ENCODE peak calls at places on chromosomes 16 and 17, in six cellular contexts. Q, V, L, T, O and Y are unnamed samples. For H3K4me1, the result is how much of the 10 kb centered on the place peaks cover.

GRCh38 chr17:65104541-65104940 is 32.6 kb upstream of the RGS9 start:
- DNase-seq in T (no peak), O (no peak), L (no peak), Q (no peak), V (no peak), Y (no peak)

GRCh38 chr16:11094838-11095565 is 150.6 kb downstream of the CLEC16A start:
- DNase-seq in V (no peak), O (no peak), T (no peak), L (no peak), Q (no peak), Y (no peak)

GRCh38 chr17:13160281-13160680 is 142.5 kb upstream of the ELAC2 start:
- DNase-seq in O (no peak), T (no peak), L (no peak), V (no peak), Q (no peak), Y (no peak)

GRCh38 chr16:76235025-76235424 is 42.2 kb upstream of the CNTNAP4 start:
- DNase-seq in O (no peak), L (no peak), Q (no peak), V (no peak), T (no peak), Y (no peak)

GRCh38 chr17:237406-237955 is 56.0 kb upstream of the DOC2B start:
- DNase-seq in T (no peak), Q (no peak), O (no peak), V (no peak), L (peak), Y (no peak)

GRCh38 chr17:61907361-61907760 is 20.4 kb downstream of the INTS2 start:
- DNase-seq in Q (no peak), L (no peak), T (no peak), V (no peak), O (no peak), Y (no peak)

GRCh38 chr16:80670170-80670865 is 129.5 kb downstream of the DYNLRB2 start:
- DNase-seq in L (no peak), V (no peak), O (no peak), Q (no peak), T (no peak), Y (no peak)

GRCh38 chr17:40298726-40299125 is 10.3 kb upstream of the RARA start:
- DNase-seq in L (no peak), Q (no peak), T (no peak), O (no peak), V (no peak), Y (no peak)

GRCh38 chr17:79941088-79942010 is 94.3 kb downstream of the TBC1D16 start:
- DNase-seq in V (no peak), Q (peak), T (no peak), O (no peak), L (peak), Y (no peak)

GRCh38 chr16:68387301-68387700 is 61.0 kb downstream of the SMPD3 start:
- DNase-seq in Q (no peak), O (no peak), L (peak), V (no peak), T (no peak), Y (no peak)

GRCh38 chr17:1491406-1492248 is 859 bp downstream of the MYO1C start:
- DNase-seq in T (peak), L (peak), Q (peak), V (peak), O (peak), Y (no peak)

GRCh38 chr17:35116845-35117244 is 2.8 kb downstream of the RAD51D start:
- DNase-seq in L (no peak), Q (no peak), T (no peak), O (no peak), V (no peak), Y (no peak)

GRCh38 chr16:84031556-84031955 is 11.0 kb downstream of the SLC38A8 start:
- DNase-seq in V (no peak), Q (no peak), T (no peak), L (no peak), O (no peak), Y (no peak)

GRCh38 chr16:66660422-66661209 is 35.9 kb downstream of the CMTM4 start:
- DNase-seq in O (peak), L (peak), Q (peak), V (peak), T (peak), Y (peak)

GRCh38 chr17:45016237-45016636 is 35.2 kb downstream of the DCAKD start:
- DNase-seq in Q (no peak), O (no peak), T (no peak), V (no peak), L (no peak), Y (no peak)

GRCh38 chr17:45221081-45221996 is at the start of gene FMNL1:
- DNase-seq in O (no peak), L (peak), Q (peak), V (no peak), T (no peak), Y (no peak)

GRCh38 chr17:80259642-80260535 is 763 bp upstream of the RNF213 start:
- DNase-seq in O (peak), Q (peak), L (peak), V (peak), T (peak), Y (no peak)

GRCh38 chr17:71769850-71770249 is 351.0 kb upstream of the SOX9 start:
- DNase-seq in O (no peak), L (no peak), T (no peak), V (no peak), Q (no peak), Y (no peak)

GRCh38 chr16:8763083-8763482 is 34.4 kb downstream of the TMEM186 start:
- DNase-seq in Q (no peak), O (no peak), T (no peak), V (no peak), L (no peak), Y (no peak)

DNA sequence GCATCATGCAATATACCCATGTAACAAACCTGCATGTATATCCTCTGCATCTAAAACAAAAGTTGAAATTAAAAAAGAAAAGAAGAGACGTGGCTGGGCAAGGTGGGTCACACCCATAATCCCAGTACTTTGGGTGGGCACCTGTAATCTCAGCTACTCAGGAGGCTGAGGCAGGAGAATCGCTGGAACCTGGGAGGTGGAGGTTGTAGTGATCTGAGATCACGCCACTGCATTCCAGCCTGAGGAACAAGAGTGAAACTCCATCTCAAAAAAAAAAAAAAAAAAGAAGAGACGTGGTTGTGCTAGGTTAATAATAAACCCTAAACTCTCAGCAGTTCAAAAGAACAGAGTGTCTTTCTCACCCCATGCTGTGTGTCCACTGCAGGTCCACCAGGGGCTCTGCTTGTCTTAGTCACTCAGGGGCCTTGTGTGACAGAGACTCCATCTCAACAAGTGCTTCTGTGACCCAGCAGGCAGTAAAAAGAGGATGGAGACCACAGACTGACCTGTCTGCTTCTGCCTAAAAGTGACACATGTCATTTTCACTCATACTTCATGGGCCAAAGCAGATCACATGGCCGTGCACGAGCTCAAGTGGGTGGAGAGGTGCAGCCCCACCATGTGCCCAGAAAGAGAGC is 22.3 kb upstream of the N4BP1 start:
- DNase-seq in L (no peak), T (no peak), V (no peak), O (no peak), Q (no peak), Y (no peak)
- H3K4me1 ChIP-seq in L (under half), T (under half), V (under half), O (under half), Q (under half), Y (under half)

DNA sequence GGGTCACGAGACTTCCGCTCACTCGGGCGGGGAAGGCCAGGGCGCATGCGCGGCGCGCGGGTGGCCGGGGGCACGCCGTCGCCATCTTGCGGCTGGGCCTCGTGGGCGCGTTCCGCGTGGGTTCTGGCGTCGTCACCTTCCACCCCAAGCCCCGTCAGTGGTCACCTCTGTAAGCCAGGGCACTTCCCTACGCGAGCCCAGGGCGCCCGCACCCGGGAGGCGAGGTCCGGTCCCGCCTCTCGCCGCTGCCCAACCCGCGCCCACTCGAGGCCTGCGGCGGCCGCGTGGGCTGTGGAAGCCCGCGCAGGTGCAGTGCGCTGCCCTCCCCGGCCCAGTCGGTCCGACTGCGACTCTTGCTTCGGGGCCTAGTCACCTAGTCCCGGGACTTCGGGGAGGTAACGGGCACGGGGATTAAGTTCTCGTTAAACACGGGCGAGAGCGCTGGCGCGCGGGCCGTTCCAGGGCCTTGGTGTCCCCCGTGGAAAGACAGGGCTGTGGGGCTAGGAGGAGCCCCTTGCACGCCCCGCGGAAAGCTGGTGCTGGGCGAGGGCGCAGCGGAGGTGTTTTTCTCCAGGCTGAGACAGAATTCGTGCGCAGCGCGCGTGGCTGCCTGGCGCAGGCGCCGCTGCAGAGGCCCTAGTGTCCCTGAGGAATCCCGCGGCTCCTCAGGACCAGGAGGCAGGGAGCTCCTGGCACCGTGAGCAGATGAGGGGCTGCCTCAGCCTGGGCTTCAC is 417 bp upstream of the ARHGDIA start:
- DNase-seq in Q (peak), O (peak), V (peak), L (peak), T (peak), Y (peak)
- TF ChIP-seq CTCF in Q (peak), O (no peak), V (peak), L (no peak), T (peak), Y (peak)

DNA sequence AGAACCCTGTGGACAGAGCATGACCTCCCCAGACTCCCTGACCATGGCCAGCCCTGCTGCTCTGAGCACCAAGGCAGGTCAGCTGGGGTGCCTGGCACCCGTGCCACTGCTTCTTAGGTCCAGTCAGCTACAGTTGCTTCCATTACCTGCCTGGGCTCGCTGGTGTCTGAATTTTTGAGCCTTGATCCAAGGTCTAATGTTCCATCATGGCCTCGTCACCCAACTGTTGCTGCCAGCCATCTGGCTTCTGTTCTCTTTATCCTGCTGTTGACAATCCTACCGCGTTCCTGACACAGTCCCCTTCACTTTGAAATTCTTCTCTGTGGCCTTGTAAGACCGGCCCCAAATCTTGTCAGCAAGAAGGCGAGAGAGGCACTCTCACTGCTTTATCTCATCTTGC is 16.7 kb downstream of the GLYR1 start:
- DNase-seq in O (no peak), L (no peak), V (no peak), T (peak), Q (no peak), Y (no peak)
- H3K4me1 ChIP-seq in O (under half), L (under half), V (under half), T (under half), Q (under half), Y (under half)

GRCh38 chr16:69859105-69859969 is 91.8 kb upstream of the CLEC18A start:
- DNase-seq in O (no peak), L (peak), V (no peak), T (peak), Q (no peak), Y (no peak)
- TF ChIP-seq CTCF in O (peak), L (peak), V (peak), T (no peak), Q (peak), Y (peak)

DNA sequence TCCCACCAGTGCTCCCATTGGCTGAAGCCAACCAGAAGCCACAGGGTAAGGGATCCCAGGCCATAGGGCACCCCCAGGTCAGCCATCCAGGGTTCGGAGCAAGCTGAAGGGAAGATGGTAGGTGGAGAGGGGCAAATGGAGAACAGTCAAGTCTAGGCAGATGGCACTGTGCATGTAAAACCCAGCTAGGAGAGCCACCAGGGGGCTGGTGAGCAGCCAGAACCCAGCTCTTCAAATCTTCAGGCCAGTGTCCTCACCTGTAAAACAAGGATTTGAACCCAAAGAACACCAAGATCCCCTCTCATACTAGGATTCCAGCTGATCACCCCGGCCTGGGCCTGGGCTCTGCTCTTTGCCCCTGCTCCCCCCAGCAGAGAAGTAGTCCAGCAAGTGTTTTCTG is 43.5 kb downstream of the GINS3 start:
- DNase-seq in O (no peak), V (no peak), T (no peak), L (no peak), Q (no peak), Y (no peak)
- H3K4me1 ChIP-seq in O (under half), V (under half), T (under half), L (under half), Q (under half), Y (under half)